ENCODE peak calls at places on chromosome 2, in four cellular contexts. N is EL, X is memory B cell, K is PC-9. T is an unnamed sample.

GRCh38 chr2:210681481-210681880 is 125.1 kb downstream of the CPS1 start:
- DNase-seq in N (no peak), X (no peak), K (no peak), T (no peak)

GRCh38 chr2:96291751-96292150 is 13.6 kb downstream of the SNRNP200 start:
- DNase-seq in N (no peak), K (peak), X (no peak), T (no peak)

GRCh38 chr2:148604927-148605326 is 39.6 kb upstream of the EPC2 start:
- DNase-seq in N (no peak), K (peak), X (no peak), T (no peak)

GRCh38 chr2:178173657-178174056 is 20.7 kb upstream of the OSBPL6 start:
- DNase-seq in K (no peak), X (no peak), N (no peak), T (no peak)

GRCh38 chr2:183608747-183609146 is 484.5 kb downstream of the NUP35 start:
- DNase-seq in N (no peak), K (no peak), X (no peak), T (no peak)

GRCh38 chr2:239516954-239517305 is 116.1 kb upstream of the HDAC4 start:
- DNase-seq in N (no peak), X (no peak), K (no peak), T (no peak)

GRCh38 chr2:37070931-37071330 is 13.2 kb downstream of the HEATR5B start:
- DNase-seq in N (no peak), X (no peak), K (no peak), T (no peak)

GRCh38 chr2:239721991-239722759 is 303.0 kb downstream of the NDUFA10 start:
- DNase-seq in N (no peak), K (no peak), X (no peak), T (no peak)